ENCODE peak calls at places on chromosomes 5 and 9, in ten cellular contexts. B, F, L, D, Y, Z, H, K, X and R are unnamed samples.

GRCh38 chr5:143059355-143059754 is 289.2 kb downstream of the ARHGAP26 start:
- DNase-seq in F (no peak), K (no peak), L (no peak), Z (no peak), H (no peak), X (no peak), Y (no peak), B (no peak), D (no peak), R (no peak)

GRCh38 chr9:116506685-116507084 is 180.4 kb upstream of the TRIM32 start:
- DNase-seq in B (no peak), L (no peak), X (no peak), D (no peak), H (no peak), Y (no peak), K (no peak), Z (no peak), F (no peak), R (no peak)

GRCh38 chr9:30967484-30967883 is 1417.0 kb upstream of the ACO1 start:
- DNase-seq in L (no peak), D (peak; percentile 11), H (no peak), F (no peak), B (no peak), Z (no peak), Y (no peak), X (no peak), K (no peak), R (no peak)

GRCh38 chr5:56501949-56502557 is 268.9 kb upstream of the ANKRD55 start:
- DNase-seq in X (no peak), D (no peak), L (no peak), Y (no peak), F (no peak), K (no peak), B (no peak), H (no peak), Z (no peak), R (no peak)

GRCh38 chr9:35664531-35665470 is at the start of gene ARHGEF39:
- DNase-seq in L (peak; percentile 91), Y (peak; percentile 98), H (peak; percentile 81), F (peak; percentile 94), X (peak; percentile 55), Z (peak; percentile 91), K (peak; percentile 75), D (peak; percentile 92), B (peak; percentile 79), R (peak; percentile 50)

GRCh38 chr9:29213374-29214161 is 1640.3 kb upstream of the C9orf72 start:
- DNase-seq in Y (no peak), L (peak; percentile 65), B (peak; percentile 25), Z (peak; percentile 59), F (peak; percentile 81), H (no peak), K (peak; percentile 61), D (peak; percentile 66), X (no peak), R (no peak)

GRCh38 chr5:135565256-135565655 is 13.5 kb downstream of the CXCL14 start:
- DNase-seq in D (no peak), F (no peak), X (no peak), Z (no peak), B (no peak), K (no peak), L (no peak), H (no peak), Y (no peak), R (no peak)

GRCh38 chr9:130893250-130894101 is 3.1 kb downstream of the QRFP start:
- DNase-seq in B (no peak), X (no peak), K (no peak), L (no peak), Y (no peak), D (no peak), Z (peak; percentile 82), H (no peak), F (peak; percentile 29), R (no peak)

GRCh38 chr9:94981661-94982060 is 255.2 kb downstream of the AOPEP start:
- DNase-seq in D (no peak), Y (no peak), L (no peak), K (no peak), F (no peak), H (no peak), B (no peak), Z (no peak), X (no peak), R (no peak)

GRCh38 chr5:147455822-147456221 is 54.0 kb downstream of the DPYSL3 start:
- DNase-seq in D (no peak), K (peak; percentile 29), Y (no peak), B (no peak), F (no peak), X (no peak), H (no peak), Z (no peak), L (no peak), R (no peak)

GRCh38 chr5:137564475-137564961 is 65.4 kb upstream of the SPOCK1 start:
- DNase-seq in H (no peak), B (no peak), F (no peak), Z (no peak), Y (no peak), K (no peak), D (no peak), L (no peak), X (no peak), R (no peak)

GRCh38 chr5:126519637-126520592 is 75.1 kb downstream of the ALDH7A1 start:
- DNase-seq in F (no peak), K (no peak), X (no peak), Y (no peak), D (peak; percentile 18), H (no peak), Z (no peak), L (no peak), B (no peak), R (no peak)

GRCh38 chr9:5870691-5871090 is 20.0 kb upstream of the MLANA start:
- DNase-seq in X (no peak), L (no peak), K (no peak), H (no peak), D (no peak), Z (no peak), F (no peak), Y (no peak), B (no peak), R (no peak)

GRCh38 chr5:88667187-88668141 is 215.5 kb downstream of the MEF2C start:
- DNase-seq in X (no peak), D (peak; percentile 8), Z (no peak), L (peak; percentile 74), B (no peak), F (peak; percentile 77), H (no peak), Y (no peak), K (peak; percentile 72), R (no peak)

GRCh38 chr9:133103987-133104505 is 17.0 kb downstream of the RALGDS start:
- DNase-seq in K (no peak), Y (no peak), F (no peak), H (no peak), L (no peak), B (no peak), X (no peak), D (no peak), Z (peak; percentile 46), R (no peak)

GRCh38 chr9:109314011-109314531 is 6.8 kb downstream of the EPB41L4B start:
- DNase-seq in D (peak; percentile 39), K (no peak), H (no peak), Z (peak; percentile 65), F (no peak), B (no peak), X (no peak), L (no peak), Y (no peak), R (no peak)